ENCODE peak calls at places on chromosomes 6 and 20, in seven cellular contexts. S is left ventricle myocardium inferior, D is upper lobe of right lung, A is DND-41, Q is lower lobe of right lung, I is GM23338, V is SK-N-SH. H is an unnamed sample.

GRCh38 chr20:64052987-64053840 is 3.8 kb upstream of the SOX18 start:
- DNase-seq in I (no peak), S (no peak), V (no peak), Q (no peak), A (no peak), D (no peak), H (no peak)

GRCh38 chr20:46164166-46164565 is 46.1 kb downstream of the CD40 start:
- DNase-seq in D (no peak), Q (no peak), S (no peak), I (no peak), V (no peak), A (no peak), H (no peak)

GRCh38 chr6:119323926-119324325 is 25.6 kb downstream of the MAN1A1 start:
- DNase-seq in V (no peak), A (no peak), D (no peak), Q (no peak), I (no peak), S (no peak), H (no peak)

GRCh38 chr20:48722002-48722731 is 105.6 kb downstream of the PREX1 start:
- DNase-seq in Q (no peak), D (no peak), S (no peak), A (no peak), I (no peak), V (no peak), H (peak; percentile 44)

GRCh38 chr6:49528571-49528970 is 21.9 kb upstream of the C6orf141 start:
- DNase-seq in S (no peak), D (no peak), Q (no peak), V (no peak), A (no peak), I (no peak), H (no peak)

GRCh38 chr20:35901678-35902544 is 52.4 kb downstream of the SCAND1 start:
- DNase-seq in S (no peak), I (no peak), A (no peak), V (no peak), D (no peak), Q (no peak), H (no peak)

GRCh38 chr20:23350855-23351838 is 556 bp downstream of the NXT1 start:
- DNase-seq in D (peak; percentile 79), A (peak; percentile 69), Q (peak; percentile 70), S (peak; percentile 26), V (peak; percentile 56), I (peak; percentile 84), H (peak; percentile 72)

GRCh38 chr20:11813106-11813890 is 104.4 kb upstream of the BTBD3 start:
- DNase-seq in I (peak; percentile 33), S (no peak), D (no peak), A (no peak), Q (no peak), V (no peak), H (no peak)

GRCh38 chr20:33832113-33832853 is 21.1 kb downstream of the CHMP4B start:
- DNase-seq in S (no peak), A (no peak), I (peak; percentile 53), V (no peak), Q (no peak), D (no peak), H (peak; percentile 82)

GRCh38 chr6:35663447-35664235 is 25.1 kb downstream of the FKBP5 start:
- DNase-seq in V (no peak), D (no peak), Q (no peak), A (no peak), I (peak; percentile 57), S (no peak), H (no peak)

GRCh38 chr20:37053230-37053950 is 42.4 kb downstream of the RBL1 start:
- DNase-seq in I (no peak), S (no peak), V (no peak), D (no peak), Q (no peak), A (no peak), H (no peak)

GRCh38 chr6:13664703-13665352 is 46.8 kb downstream of the RANBP9 start:
- DNase-seq in I (no peak), S (no peak), D (no peak), A (no peak), V (no peak), Q (no peak), H (no peak)

GRCh38 chr20:19727251-19727847 is 30.7 kb upstream of the RIN2 start:
- DNase-seq in D (no peak), Q (no peak), V (no peak), S (no peak), I (no peak), A (no peak), H (no peak)

GRCh38 chr6:144485531-144485930 is 200.4 kb downstream of the UTRN start:
- DNase-seq in I (no peak), S (no peak), D (no peak), Q (no peak), A (no peak), V (no peak), H (no peak)

GRCh38 chr6:101779051-101779844 is 385.7 kb downstream of the GRIK2 start:
- DNase-seq in A (no peak), Q (no peak), V (no peak), D (no peak), I (peak; percentile 28), S (no peak), H (no peak)

GRCh38 chr6:165571068-165571682 is 91.9 kb downstream of the PDE10A start:
- DNase-seq in S (no peak), D (no peak), V (no peak), Q (no peak), A (no peak), I (no peak), H (no peak)

GRCh38 chr20:35385733-35386132 is 26.0 kb downstream of the UQCC1 start:
- DNase-seq in A (no peak), I (no peak), V (no peak), S (no peak), Q (no peak), D (no peak), H (no peak)

GRCh38 chr20:41408986-41409385 is 42.4 kb upstream of the EMILIN3 start:
- DNase-seq in Q (no peak), A (no peak), V (peak; percentile 78), I (no peak), S (no peak), D (no peak), H (no peak)

GRCh38 chr20:24977336-24977735 is 15.2 kb downstream of the APMAP start:
- DNase-seq in Q (no peak), D (no peak), V (no peak), A (peak; percentile 2), S (no peak), I (no peak), H (no peak)
- H3K36me3 ChIP-seq in Q (peaks cover 63% of the 10 kb centered on the region), D (peaks cover 54% of the 10 kb centered on the region), V (peaks cover 51% of the 10 kb centered on the region), A (peaks cover 86% of the 10 kb centered on the region), S (peaks cover 57% of the 10 kb centered on the region), I (peaks cover 13% of the 10 kb centered on the region), H (no peaks in the 10 kb centered on the region)

GRCh38 chr6:75291744-75292143 is 7.2 kb upstream of the TMEM30A start:
- DNase-seq in I (no peak), V (no peak), S (no peak), Q (no peak), D (no peak), A (no peak), H (no peak)
- H3K4me1 ChIP-seq in I (peaks cover 5% of the 10 kb centered on the region), V (no peaks in the 10 kb centered on the region), S (peaks cover 31% of the 10 kb centered on the region), Q (peaks cover 5% of the 10 kb centered on the region), D (no peaks in the 10 kb centered on the region), A (peaks cover 12% of the 10 kb centered on the region), H (no peaks in the 10 kb centered on the region)

GRCh38 chr6:38937839-38938613 is 110.6 kb upstream of the GLP1R start:
- DNase-seq in V (no peak), D (no peak), A (no peak), Q (no peak), I (no peak), S (no peak), H (no peak)

GRCh38 chr6:38938741-38939140 is 109.8 kb upstream of the GLP1R start:
- DNase-seq in V (no peak), S (no peak), D (no peak), Q (no peak), I (no peak), A (no peak), H (no peak)

GRCh38 chr6:38935051-38935450 is 113.5 kb upstream of the GLP1R start:
- DNase-seq in D (no peak), S (no peak), Q (no peak), I (no peak), V (no peak), A (no peak), H (no peak)

GRCh38 chr6:38929560-38929959 is 119.0 kb upstream of the GLP1R start:
- DNase-seq in S (no peak), Q (no peak), A (no peak), D (no peak), V (no peak), I (no peak), H (no peak)

DNA sequence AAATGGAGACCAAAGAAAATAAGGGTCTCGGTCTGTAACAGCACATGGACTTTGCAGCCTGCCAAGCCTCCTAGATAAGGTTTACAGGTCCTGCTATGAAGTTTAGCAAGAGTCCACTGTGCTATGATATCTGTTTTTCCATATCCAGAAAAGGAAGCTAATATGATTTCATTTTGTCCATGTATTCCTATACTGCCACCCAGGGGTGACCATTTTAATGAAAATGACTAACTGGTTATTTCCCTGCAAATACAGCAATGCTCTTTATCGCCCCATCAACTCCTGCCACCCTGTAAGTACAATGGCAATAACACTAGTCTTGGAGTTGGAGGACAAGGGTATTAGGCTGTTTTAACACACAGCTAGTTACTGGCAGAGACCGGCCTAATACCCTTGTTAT is 115.2 kb upstream of the GLP1R start:
- DNase-seq in D (no peak), V (peak; percentile 27), A (no peak), I (peak; percentile 20), S (no peak), Q (no peak), H (no peak)
- TF ChIP-seq CTCF in D (peak; percentile 38), V (peak; percentile 47), A (peak; percentile 42), I (peak; percentile 11), S (no peak), Q (peak; percentile 19), H (no peak)

GRCh38 chr6:7902221-7902620 is 8.4 kb downstream of the TXNDC5 start:
- DNase-seq in S (no peak), I (no peak), A (no peak), D (no peak), Q (no peak), V (no peak), H (no peak)
- H3K36me3 ChIP-seq in S (peaks cover 74% of the 10 kb centered on the region), I (peaks cover 18% of the 10 kb centered on the region), A (peaks cover 85% of the 10 kb centered on the region), D (peaks cover 70% of the 10 kb centered on the region), Q (peaks cover 75% of the 10 kb centered on the region), V (peaks cover 73% of the 10 kb centered on the region), H (no peaks in the 10 kb centered on the region)

H was measured in mucosa of descending colon.